ENCODE peak calls at places on chromosomes 6 and 20, in nine cellular contexts. J is NCI-H774; K is psoas muscle; R is mucosa of descending colon; X is activated T-helper 1 cell treated with Interleukin-2 at 50 U/mL for 16 hours; Z is fibroblast of mammary gland; P is islet precursor cell; T is stimulated activated CD4-positive, alpha-beta T cell treated with anti-CD3 and anti-CD28 coated beads, TNF-alpha, amount 100 ng/mL, for 1 hour; B is colonic mucosa. V is an unnamed sample.

GRCh38 chr20:61896058-61896961 is 169.4 kb downstream of the TAF4 start:
- DNase-seq in P (peak), Z (peak), R (peak), J (peak), K (peak), X (no peak), T (peak), B (no peak), V (no peak)

GRCh38 chr20:17849901-17850673 is 118.5 kb downstream of the SNX5 start:
- DNase-seq in R (peak), P (peak), J (no peak), K (peak), B (no peak), T (no peak), Z (peak), X (no peak), V (peak)

GRCh38 chr6:160088069-160088773 is 33.4 kb upstream of the SLC22A1 start:
- DNase-seq in B (peak), X (no peak), K (peak), J (no peak), T (no peak), Z (peak), R (no peak), P (peak), V (peak)

GRCh38 chr6:113776998-113777397 is 80.1 kb upstream of the MARCKS start:
- DNase-seq in B (no peak), R (no peak), K (no peak), J (no peak), Z (no peak), X (no peak), P (no peak), T (no peak), V (no peak)

GRCh38 chr6:45437441-45437820 is 59.7 kb upstream of the SUPT3H start:
- DNase-seq in X (no peak), R (no peak), P (no peak), K (no peak), T (no peak), Z (no peak), B (no peak), J (no peak), V (no peak)

GRCh38 chr20:24648919-24649318 is 179.5 kb downstream of the SYNDIG1 start:
- DNase-seq in P (no peak), K (no peak), B (no peak), Z (no peak), J (no peak), R (no peak), T (no peak), X (no peak), V (no peak)

GRCh38 chr6:97133071-97133470 is 149.9 kb downstream of the MMS22L start:
- DNase-seq in X (no peak), T (no peak), B (no peak), J (peak), R (no peak), K (no peak), P (no peak), Z (peak), V (no peak)

GRCh38 chr6:163356743-163357142 is 57.8 kb upstream of the QKI start:
- DNase-seq in X (no peak), P (no peak), Z (no peak), T (no peak), K (no peak), B (no peak), R (no peak), J (no peak), V (no peak)

GRCh38 chr6:33373950-33374349 is 17.7 kb upstream of the KIFC1 start:
- DNase-seq in T (no peak), P (no peak), K (no peak), B (no peak), X (no peak), J (no peak), Z (no peak), R (no peak), V (no peak)

GRCh38 chr6:112683926-112684325 is 336.8 kb downstream of the RFPL4B start:
- DNase-seq in Z (peak), R (no peak), T (no peak), K (no peak), X (no peak), B (no peak), P (no peak), J (no peak), V (no peak)

GRCh38 chr6:111263837-111264236 is 176.5 kb downstream of the SLC16A10 start:
- DNase-seq in B (no peak), P (peak), T (no peak), X (no peak), K (no peak), J (no peak), R (no peak), Z (peak), V (no peak)

GRCh38 chr6:106513813-106514212 is 115.5 kb downstream of the RTN4IP1 start:
- DNase-seq in X (no peak), P (no peak), R (no peak), T (no peak), B (peak), K (no peak), Z (peak), J (no peak), V (peak)

GRCh38 chr6:18053071-18053475 is 65.6 kb upstream of the KIF13A start:
- DNase-seq in K (no peak), R (no peak), X (no peak), Z (peak), J (no peak), T (no peak), B (no peak), P (no peak), V (no peak)

GRCh38 chr6:44489912-44490604 is 102.6 kb downstream of the CDC5L start:
- DNase-seq in T (no peak), P (no peak), R (no peak), B (no peak), Z (peak), J (no peak), X (no peak), K (no peak), V (no peak)

GRCh38 chr20:17849111-17849900 is 119.3 kb downstream of the SNX5 start:
- DNase-seq in T (no peak), Z (no peak), R (no peak), J (no peak), X (no peak), P (no peak), K (no peak), B (no peak), V (no peak)

GRCh38 chr6:3706547-3707467 is 44.7 kb downstream of the PXDC1 start:
- DNase-seq in J (no peak), R (no peak), Z (peak), X (no peak), K (no peak), P (no peak), B (no peak), T (no peak), V (no peak)

GRCh38 chr20:47989957-47990356 is 204.7 kb upstream of the SULF2 start:
- DNase-seq in X (no peak), R (no peak), B (peak), K (no peak), Z (no peak), J (peak), P (no peak), T (no peak), V (peak)

GRCh38 chr20:49276895-49277785 is 717 bp downstream of the ZNFX1 start:
- DNase-seq in K (peak), P (no peak), X (no peak), T (no peak), Z (no peak), J (no peak), B (peak), R (peak), V (peak)

GRCh38 chr6:166488081-166488685 is 98.3 kb downstream of the RAMACL start:
- DNase-seq in R (peak), X (peak), B (peak), T (peak), J (no peak), K (peak), Z (peak), P (no peak), V (peak)

GRCh38 chr20:2693996-2694471 is 1.5 kb downstream of the EBF4 start:
- DNase-seq in Z (no peak), K (no peak), X (no peak), J (no peak), R (no peak), B (no peak), T (no peak), P (peak), V (no peak)

GRCh38 chr6:116218172-116218633 is 35.7 kb downstream of the TSPYL4 start:
- DNase-seq in P (no peak), B (no peak), K (no peak), X (no peak), Z (peak), R (no peak), T (no peak), J (peak), V (no peak)

GRCh38 chr6:167779123-167779992 is 47.4 kb upstream of the AFDN start:
- DNase-seq in P (peak), T (no peak), Z (no peak), R (no peak), X (no peak), B (no peak), K (no peak), J (no peak), V (no peak)

GRCh38 chr6:37699138-37699766 is 1.6 kb upstream of the MDGA1 start:
- DNase-seq in X (peak), R (no peak), P (no peak), J (no peak), K (no peak), Z (no peak), T (peak), B (no peak), V (no peak)

GRCh38 chr6:141752677-141753076 is 380.0 kb upstream of the GJE1 start:
- DNase-seq in R (no peak), T (no peak), Z (no peak), P (no peak), X (no peak), B (no peak), J (no peak), K (no peak), V (no peak)

GRCh38 chr6:159306134-159306537 is 136.9 kb downstream of the FNDC1 start:
- DNase-seq in R (no peak), X (no peak), T (no peak), P (no peak), Z (no peak), K (no peak), B (no peak), J (no peak), V (no peak)

GRCh38 chr6:124148225-124148624 is 344.6 kb downstream of the NKAIN2 start:
- DNase-seq in T (no peak), P (no peak), X (no peak), J (no peak), Z (no peak), B (no peak), R (no peak), K (no peak), V (no peak)

GRCh38 chr6:108453601-108454157 is 107.0 kb upstream of the FOXO3 start:
- DNase-seq in T (no peak), J (no peak), Z (peak), R (no peak), K (no peak), B (no peak), P (peak), X (no peak), V (no peak)

GRCh38 chr6:134249412-134249758 is 68.5 kb downstream of the SGK1 start:
- DNase-seq in J (no peak), P (no peak), Z (no peak), B (no peak), T (no peak), X (no peak), K (no peak), R (no peak), V (no peak)

GRCh38 chr20:22861231-22861980 is 173.7 kb upstream of the SSTR4 start:
- DNase-seq in B (no peak), K (no peak), Z (peak), T (no peak), R (no peak), X (no peak), J (no peak), P (no peak), V (no peak)